ENCODE peak calls at places on chromosomes 4 and X, in ten cellular contexts. G is naive B cell, F is MV-4-11, N is GM10248, H is amniotic stem cell, B is A172, J is LoVo, P is fibroblast of mammary gland, T is left lung, S is AML-193. D is an unnamed sample.

GRCh38 chrX:112163916-112164315 is 81.3 kb upstream of the TRPC5 start:
- DNase-seq in J (no peak), F (no peak), P (no peak), T (no peak), G (no peak), S (no peak), B (no peak), N (no peak), H (no peak), D (no peak)

GRCh38 chrX:6782831-6783230 is 247.9 kb upstream of the VCX3A start:
- DNase-seq in P (no peak), S (no peak), B (no peak), G (no peak), F (no peak), N (no peak), J (no peak), H (no peak), T (no peak), D (no peak)

GRCh38 chrX:1464282-1465131 is 11.8 kb upstream of the ASMTL start:
- DNase-seq in H (no peak), F (no peak), J (no peak), P (no peak), S (no peak), N (no peak), T (no peak), B (no peak), G (no peak), D (no peak)

GRCh38 chrX:70253377-70254062 is 6.5 kb downstream of the P2RY4 start:
- DNase-seq in S (no peak), G (no peak), F (no peak), J (peak), H (no peak), T (no peak), P (peak), N (no peak), B (peak), D (peak)

GRCh38 chrX:1481636-1482529 is 29.2 kb upstream of the ASMTL start:
- DNase-seq in P (peak), F (no peak), B (peak), T (no peak), J (peak), N (peak), G (peak), S (no peak), H (no peak), D (peak)

GRCh38 chr4:66741081-66741480 is 804.2 kb downstream of the CENPC start:
- DNase-seq in P (no peak), H (no peak), S (no peak), N (no peak), T (no peak), J (no peak), G (no peak), B (peak), F (no peak), D (peak)

GRCh38 chrX:1386338-1387127 is 5.4 kb downstream of the SLC25A6 start:
- DNase-seq in B (no peak), H (no peak), F (no peak), N (peak), J (no peak), G (no peak), S (no peak), T (peak), P (no peak), D (no peak)

GRCh38 chrX:154526901-154527675 is 11.1 kb upstream of the FAM3A start:
- DNase-seq in S (peak), B (peak), J (peak), H (peak), G (peak), P (peak), F (peak), T (peak), N (peak), D (peak)

GRCh38 chr4:77652237-77652897 is 46.7 kb downstream of the CXCL13 start:
- DNase-seq in G (no peak), P (no peak), N (no peak), F (peak), S (no peak), H (no peak), T (no peak), J (no peak), B (no peak), D (peak)

GRCh38 chr4:164482788-164483187 is 271.1 kb upstream of the SMIM31 start:
- DNase-seq in G (no peak), J (no peak), H (no peak), T (no peak), S (no peak), F (no peak), N (no peak), P (no peak), B (no peak), D (no peak)

GRCh38 chrX:101485212-101486064 is at the start of gene ARMCX4:
- DNase-seq in G (peak), P (peak), B (no peak), T (peak), H (no peak), J (no peak), S (no peak), F (no peak), N (no peak), D (peak)

GRCh38 chrX:38458071-38458470 is 103.3 kb upstream of the TSPAN7 start:
- DNase-seq in J (peak), B (no peak), P (peak), T (no peak), S (no peak), N (no peak), G (no peak), H (no peak), F (no peak), D (no peak)

GRCh38 chr4:4362991-4363697 is 23.8 kb upstream of the NSG1 start:
- DNase-seq in J (no peak), H (no peak), F (no peak), G (no peak), T (no peak), S (no peak), B (no peak), N (no peak), P (no peak), D (no peak)

GRCh38 chr4:77821775-77822174 is 2.6 kb upstream of the CNOT6L start:
- DNase-seq in B (no peak), G (peak), P (no peak), F (peak), H (no peak), J (no peak), N (no peak), T (no peak), S (peak), D (no peak)

GRCh38 chr4:144562019-144562740 is 83.8 kb upstream of the HHIP start:
- DNase-seq in G (no peak), S (no peak), J (no peak), B (no peak), N (no peak), F (no peak), T (no peak), H (no peak), P (peak), D (peak)

GRCh38 chr4:21649691-21650090 is 298.9 kb downstream of the KCNIP4 start:
- DNase-seq in F (no peak), H (no peak), N (no peak), G (no peak), B (peak), J (no peak), P (no peak), S (no peak), T (no peak), D (no peak)

GRCh38 chr4:138659640-138660325 is 355.8 kb upstream of the NOCT start:
- DNase-seq in S (no peak), T (no peak), P (no peak), N (no peak), G (no peak), B (peak), H (no peak), J (no peak), F (no peak), D (no peak)

GRCh38 chr4:174324725-174325124 is 41.0 kb downstream of the CEP44 start:
- DNase-seq in F (no peak), N (no peak), H (no peak), B (no peak), J (no peak), T (no peak), G (no peak), S (no peak), P (peak), D (peak)

GRCh38 chr4:60847614-60848013 is 352.5 kb upstream of the ADGRL3 start:
- DNase-seq in H (no peak), G (no peak), P (no peak), S (no peak), N (no peak), T (no peak), J (no peak), F (no peak), B (no peak), D (no peak)

GRCh38 chr4:39365360-39365759 is 802 bp downstream of the RFC1 start:
- DNase-seq in N (no peak), B (no peak), S (no peak), T (no peak), J (no peak), H (no peak), G (no peak), P (no peak), F (no peak), D (no peak)

GRCh38 chrX:1853447-1853846 is 238.6 kb downstream of the ASMT start:
- DNase-seq in N (no peak), J (no peak), T (no peak), P (no peak), F (no peak), G (no peak), S (no peak), H (no peak), B (no peak), D (no peak)

GRCh38 chr4:548976-549375 is 27.1 kb downstream of the TMEM271 start:
- DNase-seq in P (peak), B (no peak), S (no peak), T (no peak), G (no peak), J (no peak), H (no peak), N (no peak), F (no peak), D (peak)

GRCh38 chrX:136260801-136261200 is 9.6 kb upstream of the MAP7D3 start:
- DNase-seq in J (no peak), P (peak), B (no peak), N (no peak), S (no peak), F (no peak), T (no peak), G (no peak), H (peak), D (peak)

GRCh38 chr4:94978904-94979303 is 221.1 kb downstream of the BMPR1B start:
- DNase-seq in F (no peak), J (no peak), P (peak), S (no peak), N (no peak), B (no peak), T (no peak), G (no peak), H (no peak), D (peak)

GRCh38 chrX:155997436-155997835 is at the start of gene IL9R:
- DNase-seq in T (no peak), J (no peak), F (no peak), S (no peak), N (peak), P (no peak), H (no peak), B (no peak), G (no peak), D (no peak)

GRCh38 chr4:142549726-142550463 is 296.2 kb downstream of the INPP4B start:
- DNase-seq in B (peak), J (peak), H (no peak), S (no peak), N (no peak), T (no peak), P (peak), G (no peak), F (no peak), D (peak)

GRCh38 chrX:7261672-7262332 is 113.8 kb upstream of the PUDP start:
- DNase-seq in T (no peak), J (no peak), S (no peak), B (no peak), G (peak), N (peak), H (no peak), P (no peak), F (peak), D (no peak)

GRCh38 chr4:27602172-27602571 is 741.5 kb downstream of the STIM2 start:
- DNase-seq in P (no peak), T (no peak), N (no peak), H (no peak), S (no peak), J (no peak), G (no peak), F (no peak), B (no peak), D (no peak)

GRCh38 chr4:15374697-15375096 is 53.1 kb upstream of the C1QTNF7 start:
- DNase-seq in H (no peak), N (no peak), B (no peak), T (no peak), G (no peak), F (no peak), P (peak), J (no peak), S (no peak), D (peak)

GRCh38 chrX:125577479-125577878 is 257.8 kb downstream of the TEX13C start:
- DNase-seq in N (no peak), G (no peak), S (no peak), T (no peak), H (no peak), P (no peak), B (no peak), F (no peak), J (no peak), D (no peak)

GRCh38 chr4:2432991-2433530 is 14.3 kb downstream of the CFAP99 start:
- DNase-seq in F (no peak), B (peak), S (no peak), N (no peak), P (peak), T (no peak), H (no peak), J (no peak), G (no peak), D (peak)

GRCh38 chr4:147194107-147194506 is 248.4 kb upstream of the TTC29 start:
- DNase-seq in J (peak), N (no peak), B (no peak), G (no peak), F (no peak), P (no peak), T (no peak), H (no peak), S (no peak), D (peak)

GRCh38 chr4:155342142-155342541 is 34.6 kb downstream of the MAP9 start:
- DNase-seq in N (no peak), B (peak), J (no peak), F (no peak), P (peak), S (no peak), G (no peak), T (no peak), H (no peak), D (peak)

GRCh38 chrX:63686878-63687714 is 97.9 kb downstream of the ARHGEF9 start:
- DNase-seq in H (peak), B (peak), T (no peak), S (peak), J (peak), F (peak), N (peak), P (peak), G (no peak), D (peak)